ENCODE peak calls at places on chromosomes 3 and 15, in six cellular contexts. One of them, this sample, is unnamed.

GRCh38 chr3:123696796-123697195 is 111.9 kb upstream of the HACD2 start:
- DNase-seq in DND-41: no peak
- DNase-seq in testis: no peak
- DNase-seq in body of pancreas: no peak
- DNase-seq in fibroblast of lung: no peak
- DNase-seq in spleen: no peak
- DNase-seq in this sample: no peak

GRCh38 chr3:193375614-193376013 is 2.9 kb downstream of the ATP13A5 start:
- DNase-seq in body of pancreas: no peak
- DNase-seq in fibroblast of lung: no peak
- DNase-seq in testis: no peak
- DNase-seq in DND-41: no peak
- DNase-seq in spleen: no peak
- DNase-seq in this sample: no peak

GRCh38 chr15:69926011-69926410 is 171.7 kb downstream of the TLE3 start:
- DNase-seq in testis: no peak
- DNase-seq in fibroblast of lung: no peak
- DNase-seq in DND-41: no peak
- DNase-seq in body of pancreas: no peak
- DNase-seq in spleen: no peak
- DNase-seq in this sample: no peak

GRCh38 chr3:12235691-12236090 is 53.2 kb upstream of the PPARG start:
- DNase-seq in testis: no peak
- DNase-seq in body of pancreas: no peak
- DNase-seq in fibroblast of lung: peak; percentile 76
- DNase-seq in spleen: no peak
- DNase-seq in DND-41: no peak
- DNase-seq in this sample: no peak

GRCh38 chr3:150150633-150151032 is 179.9 kb upstream of the PFN2 start:
- DNase-seq in testis: no peak
- DNase-seq in body of pancreas: no peak
- DNase-seq in DND-41: no peak
- DNase-seq in spleen: no peak
- DNase-seq in fibroblast of lung: peak; percentile 68
- DNase-seq in this sample: no peak

GRCh38 chr3:12286927-12287726 is 1.7 kb upstream of the PPARG start:
- DNase-seq in spleen: no peak
- DNase-seq in body of pancreas: no peak
- DNase-seq in testis: no peak
- DNase-seq in DND-41: no peak
- DNase-seq in fibroblast of lung: peak; percentile 40
- DNase-seq in this sample: peak; percentile 55

GRCh38 chr3:147940400-147940799 is 531.2 kb downstream of the ZIC1 start:
- DNase-seq in DND-41: no peak
- DNase-seq in fibroblast of lung: peak; percentile 38
- DNase-seq in testis: no peak
- DNase-seq in spleen: no peak
- DNase-seq in body of pancreas: no peak
- DNase-seq in this sample: no peak

GRCh38 chr3:62686486-62686885 is 188.7 kb downstream of the CADPS start:
- DNase-seq in DND-41: no peak
- DNase-seq in testis: no peak
- DNase-seq in fibroblast of lung: peak; percentile 65
- DNase-seq in body of pancreas: no peak
- DNase-seq in spleen: no peak
- DNase-seq in this sample: no peak

GRCh38 chr15:68360716-68361115 is 71.2 kb downstream of the ITGA11 start:
- DNase-seq in spleen: no peak
- DNase-seq in body of pancreas: no peak
- DNase-seq in fibroblast of lung: no peak
- DNase-seq in testis: no peak
- DNase-seq in DND-41: no peak
- DNase-seq in this sample: no peak

GRCh38 chr15:40991355-40991754 is 38.1 kb downstream of the CHAC1 start:
- DNase-seq in spleen: no peak
- DNase-seq in body of pancreas: no peak
- DNase-seq in DND-41: no peak
- DNase-seq in testis: no peak
- DNase-seq in fibroblast of lung: no peak
- DNase-seq in this sample: no peak

GRCh38 chr3:184911570-184911969 is 99.6 kb downstream of the VPS8 start:
- DNase-seq in fibroblast of lung: no peak
- DNase-seq in body of pancreas: no peak
- DNase-seq in spleen: no peak
- DNase-seq in testis: no peak
- DNase-seq in DND-41: no peak
- DNase-seq in this sample: no peak

GRCh38 chr3:193673845-193674244 is 80.8 kb downstream of the OPA1 start:
- DNase-seq in fibroblast of lung: no peak
- DNase-seq in spleen: no peak
- DNase-seq in testis: no peak
- DNase-seq in DND-41: no peak
- DNase-seq in body of pancreas: peak; percentile 15
- DNase-seq in this sample: no peak

GRCh38 chr3:65005481-65005880 is 317.7 kb upstream of the ADAMTS9 start:
- DNase-seq in testis: no peak
- DNase-seq in fibroblast of lung: peak; percentile 18
- DNase-seq in body of pancreas: no peak
- DNase-seq in DND-41: no peak
- DNase-seq in spleen: no peak
- DNase-seq in this sample: no peak

GRCh38 chr3:141102372-141102771 is 51.2 kb downstream of the SPSB4 start:
- DNase-seq in DND-41: no peak
- DNase-seq in body of pancreas: no peak
- DNase-seq in testis: no peak
- DNase-seq in spleen: no peak
- DNase-seq in fibroblast of lung: no peak
- DNase-seq in this sample: no peak

GRCh38 chr3:141103503-141103902 is 52.4 kb downstream of the SPSB4 start:
- DNase-seq in fibroblast of lung: no peak
- DNase-seq in spleen: no peak
- DNase-seq in testis: no peak
- DNase-seq in body of pancreas: no peak
- DNase-seq in DND-41: no peak
- DNase-seq in this sample: no peak

GRCh38 chr3:141100112-141100511 is 49.0 kb downstream of the SPSB4 start:
- DNase-seq in fibroblast of lung: no peak
- DNase-seq in body of pancreas: no peak
- DNase-seq in DND-41: no peak
- DNase-seq in spleen: no peak
- DNase-seq in testis: no peak
- DNase-seq in this sample: no peak

GRCh38 chr3:141103067-141103466 is 51.9 kb downstream of the SPSB4 start:
- DNase-seq in testis: no peak
- DNase-seq in DND-41: no peak
- DNase-seq in spleen: no peak
- DNase-seq in fibroblast of lung: no peak
- DNase-seq in body of pancreas: no peak
- DNase-seq in this sample: no peak

DNA sequence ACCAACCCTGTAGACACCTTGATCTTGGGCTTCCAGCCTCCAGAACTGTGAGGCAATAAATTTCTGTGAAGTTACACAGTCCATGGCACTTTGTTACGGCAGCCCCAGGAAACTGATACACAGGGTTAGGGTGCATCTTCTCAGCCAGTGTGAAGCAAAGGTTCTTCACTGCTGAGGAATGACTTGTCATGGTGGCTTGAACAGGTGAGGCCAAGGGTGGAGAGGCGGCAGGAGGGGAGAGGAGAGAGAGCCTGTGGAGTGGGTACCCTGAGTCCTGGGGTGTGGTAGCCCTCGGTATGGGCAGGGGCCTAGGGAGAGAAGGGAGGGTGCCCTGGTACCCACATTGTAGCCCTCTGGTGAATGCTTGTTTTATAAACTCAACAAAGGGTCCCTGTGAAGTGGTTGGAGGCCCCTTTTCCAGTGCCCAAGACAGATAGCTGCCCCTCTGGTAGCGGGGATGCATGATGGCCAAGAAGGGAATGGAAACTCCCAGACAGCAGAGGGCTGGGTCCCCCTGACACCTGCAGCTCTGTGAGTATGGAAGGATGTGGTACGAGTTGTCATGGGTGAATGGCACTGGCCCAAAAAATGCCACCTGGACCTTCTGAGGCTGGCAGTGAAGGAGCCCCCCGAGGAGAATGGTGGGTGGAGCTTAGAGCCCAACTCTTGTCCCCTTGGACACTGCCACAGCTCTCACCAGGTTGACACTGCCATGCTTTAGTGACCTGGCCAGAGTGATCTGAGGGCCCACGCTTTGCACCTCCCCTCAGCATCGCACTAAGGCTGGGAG is 49.6 kb downstream of the SPSB4 start:
- DNase-seq in testis: no peak
- DNase-seq in body of pancreas: no peak
- DNase-seq in fibroblast of lung: no peak
- DNase-seq in DND-41: no peak
- DNase-seq in spleen: no peak
- DNase-seq in this sample: no peak
- H3K4me1 ChIP-seq in testis: peaks cover 4% of the 10 kb centered on the region
- H3K4me1 ChIP-seq in body of pancreas: peaks cover 38% of the 10 kb centered on the region
- H3K4me1 ChIP-seq in fibroblast of lung: no peaks in the 10 kb centered on the region
- H3K4me1 ChIP-seq in DND-41: no peaks in the 10 kb centered on the region
- H3K4me1 ChIP-seq in spleen: no peaks in the 10 kb centered on the region
- H3K4me1 ChIP-seq in this sample: no peaks in the 10 kb centered on the region

GRCh38 chr15:36469567-36469966 is 109.9 kb upstream of the CDIN1 start:
- DNase-seq in body of pancreas: no peak
- DNase-seq in testis: no peak
- DNase-seq in spleen: no peak
- DNase-seq in fibroblast of lung: peak; percentile 47
- DNase-seq in DND-41: no peak
- DNase-seq in this sample: no peak
- H3K4me3 ChIP-seq in body of pancreas: no peak overlapping the region
- H3K4me3 ChIP-seq in testis: no peak overlapping the region
- H3K4me3 ChIP-seq in spleen: no peak overlapping the region
- H3K4me3 ChIP-seq in fibroblast of lung: no peak overlapping the region
- H3K4me3 ChIP-seq in DND-41: no peak overlapping the region
- H3K4me3 ChIP-seq in this sample: no peak overlapping the region

DNA sequence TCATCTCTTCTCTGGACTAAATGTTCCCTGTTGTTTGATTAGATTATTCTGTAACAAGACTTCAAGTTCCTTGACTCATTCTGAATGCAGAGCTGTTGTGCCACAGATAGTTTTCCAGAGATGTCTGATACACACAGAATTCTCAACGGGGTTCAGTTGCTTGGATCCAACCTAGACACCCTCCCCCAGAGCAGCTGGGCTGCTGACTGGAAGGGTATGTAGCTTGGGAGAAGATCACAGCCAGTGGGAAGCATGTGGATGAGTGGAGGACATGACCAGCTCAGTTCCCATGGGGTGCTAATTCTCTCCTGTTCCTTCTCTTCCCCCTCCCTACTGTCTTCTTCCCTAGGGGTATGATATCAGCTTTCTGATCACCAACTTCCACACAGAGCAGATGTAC is 6.6 kb upstream of the TTLL3 start:
- DNase-seq in fibroblast of lung: no peak
- DNase-seq in body of pancreas: no peak
- DNase-seq in testis: no peak
- DNase-seq in DND-41: no peak
- DNase-seq in spleen: no peak
- DNase-seq in this sample: no peak
- H3K27ac ChIP-seq in fibroblast of lung: no peak overlapping the region
- H3K27ac ChIP-seq in body of pancreas: no peak overlapping the region
- H3K27ac ChIP-seq in testis: peak overlapping the region; percentile 39
- H3K27ac ChIP-seq in DND-41: no peak overlapping the region
- H3K27ac ChIP-seq in spleen: no peak overlapping the region
- H3K27ac ChIP-seq in this sample: no peak overlapping the region

GRCh38 chr3:42084593-42084992 is 6.6 kb upstream of the TRAK1 start:
- DNase-seq in testis: no peak
- DNase-seq in DND-41: no peak
- DNase-seq in fibroblast of lung: no peak
- DNase-seq in spleen: no peak
- DNase-seq in body of pancreas: no peak
- DNase-seq in this sample: no peak
- H3K4me1 ChIP-seq in testis: peaks cover 11% of the 10 kb centered on the region
- H3K4me1 ChIP-seq in DND-41: no peaks in the 10 kb centered on the region
- H3K4me1 ChIP-seq in fibroblast of lung: peaks cover 10% of the 10 kb centered on the region
- H3K4me1 ChIP-seq in spleen: peaks cover 40% of the 10 kb centered on the region
- H3K4me1 ChIP-seq in body of pancreas: peaks cover 18% of the 10 kb centered on the region
- H3K4me1 ChIP-seq in this sample: peaks cover 14% of the 10 kb centered on the region

DNA sequence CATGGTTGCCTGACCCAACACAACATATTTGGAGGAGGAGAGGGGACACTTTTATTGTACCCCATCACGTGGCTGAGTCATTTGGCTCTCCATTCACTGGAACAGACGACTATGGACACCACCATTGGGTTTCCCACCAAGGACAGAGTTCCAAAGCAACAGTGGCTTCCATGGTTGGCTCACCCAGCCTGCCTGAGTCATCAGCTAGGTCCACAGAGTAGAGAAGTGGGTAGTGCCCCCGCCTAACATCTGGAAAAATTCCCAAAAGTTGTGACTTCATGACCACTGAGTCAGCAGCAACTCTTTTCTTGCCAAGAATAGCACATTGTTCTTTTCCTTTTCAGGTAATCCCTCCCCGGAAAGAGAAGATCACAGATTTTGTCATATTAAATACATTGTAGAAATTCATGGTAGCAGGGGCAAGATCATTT is 3.0 kb upstream of the PPP1R2 start:
- DNase-seq in body of pancreas: peak; percentile 57
- DNase-seq in DND-41: no peak
- DNase-seq in testis: no peak
- DNase-seq in spleen: no peak
- DNase-seq in fibroblast of lung: peak; percentile 84
- DNase-seq in this sample: peak; percentile 85
- H3K4me3 ChIP-seq in body of pancreas: no peak overlapping the region
- H3K4me3 ChIP-seq in DND-41: no peak overlapping the region
- H3K4me3 ChIP-seq in testis: no peak overlapping the region
- H3K4me3 ChIP-seq in spleen: no peak overlapping the region
- H3K4me3 ChIP-seq in fibroblast of lung: no peak overlapping the region
- H3K4me3 ChIP-seq in this sample: peak overlapping the region; percentile 23

GRCh38 chr3:101900316-101900715 is 51.0 kb downstream of the NFKBIZ start:
- DNase-seq in spleen: no peak
- DNase-seq in DND-41: no peak
- DNase-seq in body of pancreas: no peak
- DNase-seq in fibroblast of lung: no peak
- DNase-seq in testis: no peak
- DNase-seq in this sample: no peak

GRCh38 chr3:101902041-101902440 is 52.7 kb downstream of the NFKBIZ start:
- DNase-seq in spleen: no peak
- DNase-seq in DND-41: no peak
- DNase-seq in body of pancreas: no peak
- DNase-seq in testis: no peak
- DNase-seq in fibroblast of lung: peak; percentile 95
- DNase-seq in this sample: no peak

GRCh38 chr3:101898752-101899169 is 49.4 kb downstream of the NFKBIZ start:
- DNase-seq in fibroblast of lung: no peak
- DNase-seq in testis: no peak
- DNase-seq in spleen: no peak
- DNase-seq in body of pancreas: no peak
- DNase-seq in DND-41: no peak
- DNase-seq in this sample: no peak

GRCh38 chr3:101898062-101898461 is 48.7 kb downstream of the NFKBIZ start:
- DNase-seq in testis: no peak
- DNase-seq in fibroblast of lung: no peak
- DNase-seq in spleen: no peak
- DNase-seq in DND-41: no peak
- DNase-seq in body of pancreas: no peak
- DNase-seq in this sample: no peak

DNA sequence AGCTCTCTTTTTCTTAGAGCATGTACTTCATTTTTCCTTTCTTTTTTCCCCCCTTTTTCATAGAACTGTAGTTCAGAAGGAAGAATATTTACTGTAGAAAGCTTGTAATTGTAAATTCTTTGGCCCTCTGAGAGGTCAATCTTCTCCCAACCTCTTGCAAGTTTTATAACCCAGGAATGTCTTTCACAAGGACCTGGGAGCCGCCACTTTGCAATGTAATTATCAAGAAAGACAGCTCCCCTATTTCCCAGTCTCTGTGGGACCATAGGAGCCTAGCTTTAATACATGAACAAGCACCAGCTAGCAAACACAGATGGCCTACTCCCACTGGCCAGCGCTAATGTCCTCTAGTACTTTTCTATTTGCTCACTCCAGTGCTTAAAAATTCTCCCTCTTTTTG is 51.4 kb downstream of the NFKBIZ start:
- DNase-seq in fibroblast of lung: no peak
- DNase-seq in DND-41: no peak
- DNase-seq in testis: no peak
- DNase-seq in spleen: no peak
- DNase-seq in body of pancreas: no peak
- DNase-seq in this sample: no peak
- H3K27ac ChIP-seq in fibroblast of lung: no peak overlapping the region
- H3K27ac ChIP-seq in DND-41: no peak overlapping the region
- H3K27ac ChIP-seq in testis: no peak overlapping the region
- H3K27ac ChIP-seq in spleen: no peak overlapping the region
- H3K27ac ChIP-seq in body of pancreas: no peak overlapping the region
- H3K27ac ChIP-seq in this sample: no peak overlapping the region

This sample was measured in aorta.